ENCODE peak calls at places on chromosomes 12 and 14, in four cellular contexts. T, O, S and X are unnamed samples.

GRCh38 chr14:32366256-32366655 is 37.2 kb downstream of the AKAP6 start:
- DNase-seq in T (no peak), O (no peak), S (peak), X (no peak)

GRCh38 chr14:95265106-95266094 is 54.3 kb downstream of the CLMN start:
- DNase-seq in T (no peak), O (no peak), S (peak), X (peak)

GRCh38 chr12:10205251-10205807 is 7.3 kb upstream of the GABARAPL1 start:
- DNase-seq in T (no peak), O (no peak), S (no peak), X (no peak)

GRCh38 chr12:113135178-113136127 is at the start of gene RASAL1:
- DNase-seq in T (no peak), O (peak), S (no peak), X (peak)

GRCh38 chr12:1435456-1435855 is 158.9 kb downstream of the FBXL14 start:
- DNase-seq in T (no peak), O (no peak), S (peak), X (no peak)

GRCh38 chr12:128813883-128814282 is 9.9 kb downstream of the SLC15A4 start:
- DNase-seq in T (no peak), O (no peak), S (peak), X (no peak)

GRCh38 chr12:646303-647038 is 16.8 kb downstream of the NINJ2 start:
- DNase-seq in T (no peak), O (peak), S (peak), X (peak)

GRCh38 chr12:228846-229200 is 14.9 kb upstream of the SLC6A12 start:
- DNase-seq in T (no peak), O (no peak), S (no peak), X (no peak)

GRCh38 chr14:61889914-61890351 is 127.7 kb downstream of the SNAPC1 start:
- DNase-seq in T (no peak), O (no peak), S (no peak), X (no peak)

GRCh38 chr12:51944608-51945233 is 6.8 kb upstream of the ACVR1B start:
- DNase-seq in T (no peak), O (no peak), S (no peak), X (no peak)

GRCh38 chr12:51943346-51943745 is 8.2 kb upstream of the ACVR1B start:
- DNase-seq in T (no peak), O (no peak), S (no peak), X (peak)

GRCh38 chr12:51941011-51941561 is 10.4 kb upstream of the ACVR1B start:
- DNase-seq in T (no peak), O (no peak), S (peak), X (peak)

GRCh38 chr12:51942501-51943000 is 8.9 kb upstream of the ACVR1B start:
- DNase-seq in T (no peak), O (no peak), S (no peak), X (no peak)

GRCh38 chr12:51941669-51942455 is 9.6 kb upstream of the ACVR1B start:
- DNase-seq in T (no peak), O (no peak), S (no peak), X (no peak)
- TF ChIP-seq CTCF in T (no peak), O (no peak), S (no peak), X (no peak)

GRCh38 chr12:132204064-132204821 is 60.0 kb downstream of the NOC4L start:
- DNase-seq in T (peak), O (no peak), S (peak), X (no peak)
- TF ChIP-seq CTCF in T (no peak), O (no peak), S (no peak), X (no peak)

GRCh38 chr14:36866867-36867266 is 205.2 kb downstream of the PAX9 start:
- DNase-seq in T (no peak), O (no peak), S (no peak), X (no peak)
- TF ChIP-seq CTCF in T (no peak), O (no peak), S (no peak), X (no peak)

GRCh38 chr14:74549588-74549987 is 56.0 kb downstream of the ISCA2 start:
- DNase-seq in T (no peak), O (no peak), S (peak), X (peak)
- TF ChIP-seq CTCF in T (no peak), O (no peak), S (peak), X (no peak)

DNA sequence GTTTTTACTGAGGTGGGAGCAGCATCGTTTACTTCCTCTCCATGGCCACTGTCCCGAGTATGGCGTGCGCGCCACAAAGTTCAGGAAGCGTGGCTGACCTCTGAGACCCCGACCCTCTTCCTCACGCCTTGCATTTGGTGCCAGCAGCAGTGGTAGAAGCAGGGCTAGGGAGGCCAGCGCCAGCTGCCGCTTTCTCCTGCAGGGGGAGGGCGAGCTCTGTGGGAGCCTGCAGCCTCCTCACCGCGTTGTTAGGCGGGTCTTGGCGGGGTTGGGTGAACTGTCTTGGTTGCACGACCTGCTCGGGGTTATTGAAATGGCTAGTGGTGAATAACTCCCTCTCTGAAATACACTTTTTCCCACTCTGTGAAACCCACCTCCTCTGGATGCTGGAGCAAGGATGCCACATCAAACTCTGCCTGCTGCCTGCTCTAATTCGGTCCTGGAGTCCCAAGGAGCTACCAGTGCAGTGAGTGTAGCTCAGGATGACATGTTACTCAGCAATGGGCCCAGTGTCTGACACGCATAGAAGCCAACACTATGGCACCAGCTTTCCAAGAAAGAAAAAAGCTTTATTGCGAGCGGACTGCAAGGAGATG is 22.3 kb upstream of the TDRD9 start:
- DNase-seq in T (no peak), O (no peak), S (no peak), X (no peak)
- TF ChIP-seq CTCF in T (no peak), O (no peak), S (no peak), X (no peak)

GRCh38 chr12:6187948-6188793 is 12.0 kb upstream of the CD9 start:
- DNase-seq in T (peak), O (no peak), S (no peak), X (no peak)
- TF ChIP-seq CTCF in T (no peak), O (no peak), S (no peak), X (no peak)